ENCODE peak calls at places on chromosomes 7 and 10, in ten cellular contexts. S, D, P, G, A, Q, X, V, W and J are unnamed samples.

GRCh38 chr10:102312683-102313082 is 67.4 kb downstream of the GBF1 start:
- DNase-seq in A (no peak), W (no peak), X (no peak), Q (no peak), G (no peak), P (no peak), D (no peak), S (no peak), V (no peak), J (no peak)

GRCh38 chr7:18761046-18761445 is 265.5 kb downstream of the HDAC9 start:
- DNase-seq in A (no peak), X (no peak), S (no peak), D (no peak), Q (no peak), W (no peak), G (no peak), P (no peak), V (no peak), J (no peak)

GRCh38 chr10:122468923-122469781 is 7.8 kb downstream of the HTRA1 start:
- DNase-seq in W (peak; percentile 97), V (no peak), Q (no peak), D (no peak), A (no peak), G (no peak), S (no peak), X (peak; percentile 65), P (no peak), J (no peak)

GRCh38 chr7:76267107-76267834 is 35.2 kb upstream of the HSPB1 start:
- DNase-seq in P (no peak), W (no peak), A (no peak), V (no peak), Q (no peak), G (no peak), X (no peak), S (peak; percentile 65), D (no peak), J (no peak)

GRCh38 chr10:78448994-78449418 is 415.3 kb downstream of the RPS24 start:
- DNase-seq in S (no peak), V (no peak), P (no peak), X (no peak), Q (no peak), G (no peak), W (no peak), D (no peak), A (no peak), J (no peak)

GRCh38 chr10:74871595-74872382 is 45.4 kb downstream of the KAT6B start:
- DNase-seq in A (no peak), G (peak; percentile 80), P (no peak), X (no peak), Q (no peak), S (no peak), W (no peak), V (no peak), D (peak; percentile 60), J (peak; percentile 40)

GRCh38 chr10:71076473-71077142 is 135.8 kb upstream of the UNC5B start:
- DNase-seq in A (no peak), W (no peak), V (peak; percentile 21), Q (no peak), G (no peak), D (peak; percentile 50), P (peak; percentile 60), X (no peak), S (peak; percentile 6), J (no peak)

GRCh38 chr7:110803602-110804143 is 287.3 kb upstream of the LRRN3 start:
- DNase-seq in A (no peak), D (no peak), S (no peak), W (no peak), Q (no peak), V (no peak), G (no peak), X (no peak), P (no peak), J (no peak)

GRCh38 chr7:72281325-72281724 is 130.8 kb downstream of the CALN1 start:
- DNase-seq in X (no peak), Q (no peak), G (no peak), D (no peak), P (no peak), A (no peak), S (no peak), V (no peak), W (no peak), J (no peak)

GRCh38 chr10:24513155-24513554 is 210.5 kb downstream of the ARHGAP21 start:
- DNase-seq in V (no peak), A (no peak), G (peak; percentile 17), W (no peak), D (peak; percentile 59), S (no peak), X (peak; percentile 30), P (no peak), Q (no peak), J (peak; percentile 38)

GRCh38 chr7:23196306-23196705 is 14.5 kb downstream of the NUP42 start:
- DNase-seq in S (no peak), D (no peak), G (no peak), X (no peak), Q (no peak), V (no peak), P (no peak), W (no peak), A (no peak), J (no peak)

GRCh38 chr10:14879055-14879800 is 562 bp downstream of the SUV39H2 start:
- DNase-seq in X (peak; percentile 28), P (no peak), W (no peak), A (peak; percentile 29), S (peak; percentile 63), Q (no peak), V (no peak), G (peak; percentile 44), D (peak; percentile 31), J (peak; percentile 41)

GRCh38 chr7:128860158-128861073 is 2.2 kb upstream of the ATP6V1F start:
- DNase-seq in Q (no peak), S (no peak), A (no peak), W (no peak), P (no peak), G (no peak), X (peak; percentile 42), D (no peak), V (no peak), J (peak; percentile 34)

GRCh38 chr7:26468625-26469024 is 177.0 kb downstream of the SNX10 start:
- DNase-seq in V (no peak), A (no peak), G (no peak), S (no peak), W (no peak), X (no peak), P (no peak), D (no peak), Q (no peak), J (no peak)

GRCh38 chr7:69412331-69413146 is 185.7 kb upstream of the AUTS2 start:
- DNase-seq in A (no peak), X (peak; percentile 88), Q (no peak), D (peak; percentile 21), V (peak; percentile 78), S (no peak), P (no peak), G (peak; percentile 78), W (no peak), J (no peak)

GRCh38 chr10:93079663-93080349 is 6.1 kb downstream of the CYP26A1 start:
- DNase-seq in X (no peak), P (no peak), V (no peak), Q (no peak), D (no peak), G (no peak), A (no peak), W (no peak), S (no peak), J (peak; percentile 13)

GRCh38 chr7:41981046-41982040 is 255.7 kb downstream of the GLI3 start:
- DNase-seq in Q (no peak), S (no peak), D (no peak), P (no peak), W (no peak), A (no peak), G (no peak), X (no peak), V (no peak), J (no peak)

GRCh38 chr7:69754476-69754875 is 156.2 kb downstream of the AUTS2 start:
- DNase-seq in W (no peak), G (no peak), X (no peak), P (no peak), D (no peak), Q (no peak), S (no peak), V (no peak), A (no peak), J (no peak)